ENCODE peak calls at places on chromosomes 4 and X, in four cellular contexts. B is A549, H is HepG2, L is IMR-90. V is an unnamed sample.

GRCh38 chrX:37380920-37381319 is 31.8 kb downstream of the PRRG1 start:
- DNase-seq in B (peak; percentile 39), H (peak; percentile 25), L (peak; percentile 82), V (no peak)

GRCh38 chr4:37066149-37066548 is 178.4 kb upstream of the NWD2 start:
- DNase-seq in B (no peak), H (no peak), L (no peak), V (no peak)

GRCh38 chrX:129842510-129843208 is 1.0 kb downstream of the ZDHHC9 start:
- DNase-seq in B (peak; percentile 12), H (peak; percentile 21), L (peak; percentile 49), V (no peak)

GRCh38 chr4:86307432-86307831 is 52.4 kb downstream of the MAPK10 start:
- DNase-seq in B (no peak), H (no peak), L (no peak), V (no peak)

GRCh38 chr4:48669086-48669485 is 111.0 kb downstream of the FRYL start:
- DNase-seq in B (no peak), H (no peak), L (no peak), V (no peak)

GRCh38 chr4:38785041-38785790 is 2.4 kb upstream of the TLR10 start:
- DNase-seq in B (no peak), H (no peak), L (no peak), V (no peak)

GRCh38 chr4:145041378-145041777 is 56.6 kb downstream of the ANAPC10 start:
- DNase-seq in B (no peak), H (no peak), L (no peak), V (no peak)

GRCh38 chr4:173871643-173872042 is 341.6 kb upstream of the HAND2 start:
- DNase-seq in B (no peak), H (no peak), L (no peak), V (no peak)

GRCh38 chrX:138791551-138791950 is 80.0 kb upstream of the FGF13 start:
- DNase-seq in B (no peak), H (no peak), L (no peak), V (no peak)

GRCh38 chr4:108247511-108248088 is 78.9 kb upstream of the LEF1 start:
- DNase-seq in B (no peak), H (no peak), L (no peak), V (peak; percentile 72)

GRCh38 chr4:137609693-137610450 is 77.6 kb upstream of the PCDH18 start:
- DNase-seq in B (no peak), H (no peak), L (peak; percentile 78), V (no peak)

GRCh38 chrX:40096395-40097091 is 1.2 kb downstream of the BCOR start:
- DNase-seq in B (no peak), H (no peak), L (peak; percentile 45), V (no peak)

GRCh38 chrX:65821721-65822496 is 154.5 kb downstream of the MSN start:
- DNase-seq in B (no peak), H (no peak), L (no peak), V (no peak)

GRCh38 chrX:45322382-45322781 is 121.7 kb upstream of the DIPK2B start:
- DNase-seq in B (peak; percentile 81), H (peak; percentile 37), L (peak; percentile 83), V (peak; percentile 14)

GRCh38 chr4:111991797-111992196 is 153.5 kb upstream of the FAM241A start:
- DNase-seq in B (peak; percentile 56), H (no peak), L (peak; percentile 53), V (no peak)

GRCh38 chr4:13359809-13360208 is 124.3 kb downstream of the RAB28 start:
- DNase-seq in B (no peak), H (no peak), L (no peak), V (no peak)

GRCh38 chrX:10512741-10513140 is 107.6 kb downstream of the MID1 start:
- DNase-seq in B (no peak), H (no peak), L (no peak), V (no peak)

GRCh38 chr4:186700746-186701145 is 22.9 kb downstream of the FAT1 start:
- DNase-seq in B (no peak), H (no peak), L (peak; percentile 76), V (no peak)

GRCh38 chr4:3304831-3305609 is 12.2 kb downstream of the RGS12 start:
- DNase-seq in B (no peak), H (no peak), L (peak; percentile 52), V (peak; percentile 39)

GRCh38 chr4:186948361-186949291 is 225.0 kb upstream of the FAT1 start:
- DNase-seq in B (peak; percentile 26), H (no peak), L (peak; percentile 83), V (peak; percentile 35)

GRCh38 chrX:134513091-134513490 is 53.1 kb downstream of the HPRT1 start:
- DNase-seq in B (no peak), H (no peak), L (peak; percentile 74), V (no peak)

GRCh38 chr4:125316391-125316780 is 1.6 kb downstream of the FAT4 start:
- DNase-seq in B (peak; percentile 24), H (no peak), L (no peak), V (no peak)

GRCh38 chrX:107825698-107826285 is at the start of gene MID2:
- DNase-seq in B (peak; percentile 66), H (no peak), L (no peak), V (peak; percentile 77)

GRCh38 chrX:101071585-101071984 is 7.1 kb upstream of the TMEM35A start:
- DNase-seq in B (no peak), H (no peak), L (no peak), V (no peak)

GRCh38 chr4:84319124-84319523 is 180.0 kb downstream of the NKX6-1 start:
- DNase-seq in B (peak; percentile 4), H (no peak), L (peak; percentile 1), V (no peak)

GRCh38 chr4:2858451-2859217 is 15.0 kb downstream of the ADD1 start:
- DNase-seq in B (no peak), H (peak; percentile 56), L (peak; percentile 58), V (no peak)

GRCh38 chrX:8726031-8726652 is 5.8 kb downstream of the ANOS1 start:
- DNase-seq in B (no peak), H (no peak), L (no peak), V (no peak)

GRCh38 chr4:159655547-159655946 is 552.7 kb downstream of the RAPGEF2 start:
- DNase-seq in B (no peak), H (no peak), L (no peak), V (no peak)

GRCh38 chr4:5751073-5751917 is 40.3 kb downstream of the EVC start:
- DNase-seq in B (no peak), H (no peak), L (peak; percentile 81), V (no peak)

GRCh38 chrX:150482537-150483217 is 85.7 kb upstream of the MTM1 start:
- DNase-seq in B (peak; percentile 55), H (peak; percentile 9), L (peak; percentile 85), V (no peak)

GRCh38 chrX:25600776-25601175 is 537.4 kb upstream of the MAGEB18 start:
- DNase-seq in B (no peak), H (no peak), L (peak; percentile 6), V (no peak)

GRCh38 chr4:175614880-175615279 is 197.2 kb downstream of the GPM6A start:
- DNase-seq in B (no peak), H (no peak), L (no peak), V (no peak)

GRCh38 chr4:2797545-2798305 is 4.8 kb downstream of the SH3BP2 start:
- DNase-seq in B (no peak), H (no peak), L (no peak), V (no peak)

GRCh38 chr4:183505556-183506388 is 914 bp downstream of the ING2 start:
- DNase-seq in B (peak; percentile 87), H (peak; percentile 82), L (peak; percentile 84), V (peak; percentile 71)

GRCh38 chr4:51831133-51831532 is 11.8 kb upstream of the DCUN1D4 start:
- DNase-seq in B (peak; percentile 47), H (peak; percentile 46), L (peak; percentile 51), V (peak; percentile 38)

GRCh38 chr4:38306482-38307071 is 346.4 kb downstream of the PTTG2 start:
- DNase-seq in B (no peak), H (no peak), L (no peak), V (no peak)

GRCh38 chrX:132664273-132664672 is 175.4 kb upstream of the MBNL3 start:
- DNase-seq in B (no peak), H (no peak), L (no peak), V (no peak)

GRCh38 chrX:17459596-17459995 is 84.6 kb downstream of the NHS start:
- DNase-seq in B (no peak), H (no peak), L (peak; percentile 66), V (no peak)

DNA sequence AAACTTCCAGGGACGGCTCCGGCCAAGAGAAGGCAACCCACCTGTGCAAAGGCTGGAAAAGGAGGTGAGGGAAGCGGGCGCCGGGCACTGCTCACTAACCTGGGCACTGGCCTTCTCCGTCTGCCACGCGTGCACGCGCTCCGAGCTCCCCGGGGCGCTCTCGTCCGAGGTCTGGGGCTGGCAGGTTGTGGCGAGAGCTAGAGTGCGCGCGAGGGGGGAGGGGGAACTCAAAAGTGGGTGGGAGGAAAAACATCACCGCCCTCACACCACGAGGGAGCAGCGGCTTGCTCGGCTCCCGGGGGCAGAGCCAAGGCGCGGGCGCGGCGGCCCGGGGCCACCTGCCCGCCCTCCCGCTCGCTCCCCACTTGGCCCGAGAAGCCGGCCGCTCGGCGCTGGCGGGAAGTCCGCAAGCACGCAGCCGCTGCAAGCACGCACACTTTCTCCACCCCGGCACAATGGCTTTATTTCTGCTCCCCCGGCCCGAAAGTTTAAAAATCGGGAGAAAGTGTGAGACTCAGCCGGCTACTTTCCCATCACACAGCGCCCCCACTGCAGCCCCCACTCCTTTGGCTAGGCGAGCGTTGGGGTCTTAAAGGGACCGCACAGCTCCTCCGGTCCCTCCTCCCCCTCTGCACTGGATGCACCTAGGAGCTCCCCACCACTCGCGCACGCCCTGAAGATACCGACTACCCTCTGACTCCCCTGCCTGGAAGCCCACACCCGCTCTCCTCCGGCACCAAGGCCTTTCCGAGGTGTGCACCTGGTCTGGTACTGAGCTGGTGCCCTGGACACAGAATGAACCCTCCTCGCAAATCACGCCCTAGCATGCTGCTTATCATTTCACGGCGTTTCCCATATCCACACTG is at the start of gene CHRDL1:
- DNase-seq in B (peak; percentile 0), H (no peak), L (no peak), V (peak; percentile 47)
- TF ChIP-seq BHLHE40 in B (no peak), H (no peak), L (no peak), V (no peak)

DNA sequence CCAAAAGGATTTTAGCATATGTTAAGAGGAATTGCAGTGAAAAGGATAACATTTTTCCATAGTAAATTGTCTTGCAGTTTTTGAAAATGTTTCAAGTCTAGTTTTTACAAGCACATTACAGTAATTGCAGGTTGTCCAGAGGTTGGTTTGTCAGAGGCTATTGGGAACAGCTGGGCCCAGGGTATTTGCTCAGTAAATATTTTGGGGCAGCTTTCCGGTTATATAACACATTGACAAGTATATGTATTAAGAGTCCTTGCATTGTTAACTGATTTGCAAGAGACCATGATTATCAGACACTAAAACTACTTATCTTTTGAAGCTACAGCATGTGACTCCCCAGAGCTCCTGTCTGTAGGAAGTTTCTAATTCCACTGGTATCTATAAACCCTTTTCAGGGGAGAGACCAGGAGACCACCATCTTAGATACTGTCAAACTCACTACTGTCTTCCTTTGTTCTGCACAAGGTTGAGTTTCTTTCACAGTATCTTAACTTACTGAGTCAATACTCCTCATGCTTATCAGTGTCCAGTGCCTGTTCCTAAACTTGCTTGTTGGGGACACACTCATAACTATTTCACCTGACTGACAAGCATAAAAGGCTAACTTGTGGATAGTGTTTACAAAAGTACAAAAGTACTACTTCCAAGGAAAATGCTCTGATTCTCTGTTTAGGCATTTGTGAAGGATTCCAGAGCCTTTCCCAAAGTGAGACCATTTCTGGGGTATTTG is 18.9 kb upstream of the RGN start:
- DNase-seq in B (no peak), H (no peak), L (no peak), V (no peak)
- TF ChIP-seq BHLHE40 in B (no peak), H (no peak), L (no peak), V (no peak)

GRCh38 chrX:27438937-27439336 is 24.2 kb downstream of the PPP4R3C start:
- DNase-seq in B (no peak), H (peak; percentile 36), L (no peak), V (no peak)
- TF ChIP-seq BHLHE40 in B (no peak), H (no peak), L (no peak), V (no peak)

GRCh38 chrX:28675173-28675572 is 87.9 kb downstream of the IL1RAPL1 start:
- DNase-seq in B (no peak), H (no peak), L (no peak), V (no peak)
- TF ChIP-seq BHLHE40 in B (no peak), H (no peak), L (no peak), V (no peak)